ENCODE peak calls at places on chromosomes 7 and 10, in ten cellular contexts. One of them, this sample, is unnamed.

GRCh38 chr10:15238553-15239335 is 70.3 kb upstream of the NMT2 start:
- DNase-seq in GM23338: no peak
- DNase-seq in heart right ventricle: no peak
- DNase-seq in AG04450: no peak
- DNase-seq in uterus: no peak
- DNase-seq in transverse colon: no peak
- DNase-seq in keratinocyte: no peak
- DNase-seq in hepatocyte: no peak
- DNase-seq in adrenal gland: no peak
- DNase-seq in spleen: no peak
- DNase-seq in this sample: no peak

GRCh38 chr10:98376485-98376884 is 38.5 kb downstream of the PYROXD2 start:
- DNase-seq in GM23338: no peak
- DNase-seq in heart right ventricle: no peak
- DNase-seq in AG04450: peak; percentile 46
- DNase-seq in uterus: no peak
- DNase-seq in transverse colon: no peak
- DNase-seq in keratinocyte: no peak
- DNase-seq in hepatocyte: no peak
- DNase-seq in adrenal gland: no peak
- DNase-seq in spleen: no peak
- DNase-seq in this sample: no peak

GRCh38 chr10:67612577-67613537 is 83.1 kb downstream of the CTNNA3 start:
- DNase-seq in GM23338: no peak
- DNase-seq in heart right ventricle: no peak
- DNase-seq in AG04450: no peak
- DNase-seq in uterus: no peak
- DNase-seq in transverse colon: no peak
- DNase-seq in keratinocyte: no peak
- DNase-seq in hepatocyte: no peak
- DNase-seq in adrenal gland: no peak
- DNase-seq in spleen: no peak
- DNase-seq in this sample: no peak

GRCh38 chr10:123614888-123615287 is 51.3 kb upstream of the GPR26 start:
- DNase-seq in GM23338: peak; percentile 97
- DNase-seq in heart right ventricle: peak; percentile 36
- DNase-seq in AG04450: no peak
- DNase-seq in uterus: no peak
- DNase-seq in transverse colon: peak; percentile 69
- DNase-seq in keratinocyte: peak; percentile 2
- DNase-seq in hepatocyte: peak; percentile 91
- DNase-seq in adrenal gland: peak; percentile 50
- DNase-seq in spleen: no peak
- DNase-seq in this sample: no peak

GRCh38 chr7:106681815-106682495 is 21.0 kb upstream of the CCDC71L start:
- DNase-seq in GM23338: no peak
- DNase-seq in heart right ventricle: no peak
- DNase-seq in AG04450: no peak
- DNase-seq in uterus: no peak
- DNase-seq in transverse colon: no peak
- DNase-seq in keratinocyte: no peak
- DNase-seq in hepatocyte: no peak
- DNase-seq in adrenal gland: no peak
- DNase-seq in spleen: no peak
- DNase-seq in this sample: no peak

GRCh38 chr7:2521341-2521745 is 1.8 kb downstream of the LFNG start:
- DNase-seq in GM23338: no peak
- DNase-seq in heart right ventricle: no peak
- DNase-seq in AG04450: no peak
- DNase-seq in uterus: no peak
- DNase-seq in transverse colon: no peak
- DNase-seq in keratinocyte: no peak
- DNase-seq in hepatocyte: no peak
- DNase-seq in adrenal gland: no peak
- DNase-seq in spleen: peak; percentile 84
- DNase-seq in this sample: no peak

GRCh38 chr7:71721742-71722141 is 589.8 kb downstream of the GALNT17 start:
- DNase-seq in GM23338: no peak
- DNase-seq in heart right ventricle: no peak
- DNase-seq in AG04450: no peak
- DNase-seq in uterus: no peak
- DNase-seq in transverse colon: no peak
- DNase-seq in keratinocyte: no peak
- DNase-seq in hepatocyte: peak; percentile 26
- DNase-seq in adrenal gland: no peak
- DNase-seq in spleen: no peak
- DNase-seq in this sample: no peak

GRCh38 chr10:96524745-96525144 is 11.0 kb upstream of the TLL2 start:
- DNase-seq in GM23338: no peak
- DNase-seq in heart right ventricle: no peak
- DNase-seq in AG04450: no peak
- DNase-seq in uterus: no peak
- DNase-seq in transverse colon: no peak
- DNase-seq in keratinocyte: no peak
- DNase-seq in hepatocyte: no peak
- DNase-seq in adrenal gland: no peak
- DNase-seq in spleen: no peak
- DNase-seq in this sample: no peak

GRCh38 chr7:50730459-50731400 is 52.0 kb downstream of the GRB10 start:
- DNase-seq in GM23338: no peak
- DNase-seq in heart right ventricle: no peak
- DNase-seq in AG04450: no peak
- DNase-seq in uterus: no peak
- DNase-seq in transverse colon: no peak
- DNase-seq in keratinocyte: no peak
- DNase-seq in hepatocyte: no peak
- DNase-seq in adrenal gland: peak; percentile 46
- DNase-seq in spleen: peak; percentile 69
- DNase-seq in this sample: no peak

GRCh38 chr10:130512936-130513335 is 376.7 kb downstream of the GLRX3 start:
- DNase-seq in GM23338: no peak
- DNase-seq in heart right ventricle: no peak
- DNase-seq in AG04450: no peak
- DNase-seq in uterus: no peak
- DNase-seq in transverse colon: no peak
- DNase-seq in keratinocyte: no peak
- DNase-seq in hepatocyte: no peak
- DNase-seq in adrenal gland: no peak
- DNase-seq in spleen: no peak
- DNase-seq in this sample: no peak

GRCh38 chr7:19095461-19095860 is 22.0 kb downstream of the TWIST1 start:
- DNase-seq in GM23338: no peak
- DNase-seq in heart right ventricle: no peak
- DNase-seq in AG04450: no peak
- DNase-seq in uterus: no peak
- DNase-seq in transverse colon: no peak
- DNase-seq in keratinocyte: no peak
- DNase-seq in hepatocyte: no peak
- DNase-seq in adrenal gland: no peak
- DNase-seq in spleen: no peak
- DNase-seq in this sample: no peak

DNA sequence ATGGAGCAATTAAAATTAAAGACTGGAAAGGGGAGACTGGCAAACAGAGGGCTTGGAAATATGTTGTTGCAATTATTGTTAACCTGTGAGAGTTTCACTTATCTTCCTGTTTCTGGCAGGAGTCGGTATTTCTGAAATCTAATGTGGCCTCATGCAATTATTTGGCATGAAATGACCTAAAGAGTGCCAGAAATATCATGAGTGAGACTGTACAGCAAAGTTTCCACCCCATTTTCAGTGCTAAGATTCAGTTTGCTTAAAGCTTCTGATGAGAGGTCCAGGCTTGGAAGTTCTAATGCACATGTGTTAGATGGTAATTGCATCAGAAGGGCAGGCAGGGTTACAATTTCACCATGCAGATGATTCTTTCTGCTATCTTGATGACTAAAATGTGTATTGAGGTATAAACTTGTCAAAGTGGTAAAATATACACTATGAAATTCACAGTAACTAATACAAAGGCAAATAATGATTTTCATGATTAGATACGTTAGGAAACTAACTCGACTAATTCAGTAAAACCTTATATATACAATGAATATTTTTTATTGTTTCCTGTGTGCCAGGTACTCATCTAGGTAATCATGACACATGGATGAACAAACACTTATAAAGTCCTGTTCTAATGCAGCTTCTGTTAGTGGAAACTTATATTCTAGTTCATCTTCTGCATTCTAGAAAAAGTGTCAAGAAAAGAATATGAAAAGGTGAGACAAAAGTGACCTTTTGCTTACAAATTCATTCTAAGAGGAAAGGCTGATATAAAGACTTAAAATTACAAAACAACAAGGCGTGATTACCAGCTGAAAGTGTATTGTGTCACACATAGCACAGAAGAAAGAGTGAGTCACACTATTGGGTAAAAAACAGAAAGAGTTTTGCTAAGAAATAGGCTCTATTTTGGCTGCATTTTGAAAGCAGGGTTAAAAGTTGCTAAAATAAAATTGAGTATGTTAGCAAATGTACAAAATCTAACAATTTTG is 533.4 kb upstream of the SEMA3D start:
- DNase-seq in GM23338: peak; percentile 16
- DNase-seq in heart right ventricle: no peak
- DNase-seq in AG04450: no peak
- DNase-seq in uterus: no peak
- DNase-seq in transverse colon: no peak
- DNase-seq in keratinocyte: no peak
- DNase-seq in hepatocyte: peak; percentile 12
- DNase-seq in adrenal gland: no peak
- DNase-seq in spleen: no peak
- DNase-seq in this sample: no peak
- H3K27ac ChIP-seq in GM23338: no peak overlapping the region
- H3K27ac ChIP-seq in heart right ventricle: no peak overlapping the region
- H3K27ac ChIP-seq in AG04450: no peak overlapping the region
- H3K27ac ChIP-seq in uterus: no peak overlapping the region
- H3K27ac ChIP-seq in transverse colon: no peak overlapping the region
- H3K27ac ChIP-seq in keratinocyte: peak overlapping the region; percentile 43
- H3K27ac ChIP-seq in hepatocyte: no peak overlapping the region
- H3K27ac ChIP-seq in adrenal gland: no peak overlapping the region
- H3K27ac ChIP-seq in spleen: no peak overlapping the region
- H3K27ac ChIP-seq in this sample: peak overlapping the region; percentile 16

GRCh38 chr7:101818699-101819071 is 1.3 kb downstream of the CUX1 start:
- DNase-seq in GM23338: no peak
- DNase-seq in heart right ventricle: no peak
- DNase-seq in AG04450: no peak
- DNase-seq in uterus: no peak
- DNase-seq in transverse colon: no peak
- DNase-seq in keratinocyte: no peak
- DNase-seq in hepatocyte: no peak
- DNase-seq in adrenal gland: no peak
- DNase-seq in spleen: no peak
- DNase-seq in this sample: no peak
- H3K4me3 ChIP-seq in GM23338: peak overlapping the region; percentile 63
- H3K4me3 ChIP-seq in heart right ventricle: peak overlapping the region; percentile 89
- H3K4me3 ChIP-seq in AG04450: no peak overlapping the region
- H3K4me3 ChIP-seq in uterus: peak overlapping the region; percentile 98
- H3K4me3 ChIP-seq in transverse colon: no peak overlapping the region
- H3K4me3 ChIP-seq in keratinocyte: no peak overlapping the region
- H3K4me3 ChIP-seq in hepatocyte: peak overlapping the region; percentile 7
- H3K4me3 ChIP-seq in adrenal gland: no peak overlapping the region
- H3K4me3 ChIP-seq in spleen: no peak overlapping the region
- H3K4me3 ChIP-seq in this sample: peak overlapping the region; percentile 94

GRCh38 chr10:94314913-94315545 is 47.7 kb downstream of the NOC3L start:
- DNase-seq in GM23338: peak; percentile 32
- DNase-seq in heart right ventricle: no peak
- DNase-seq in AG04450: no peak
- DNase-seq in uterus: no peak
- DNase-seq in transverse colon: no peak
- DNase-seq in keratinocyte: no peak
- DNase-seq in hepatocyte: peak; percentile 19
- DNase-seq in adrenal gland: no peak
- DNase-seq in spleen: no peak
- DNase-seq in this sample: no peak
- TF ChIP-seq CTCF in GM23338: peak; percentile 37
- TF ChIP-seq CTCF in heart right ventricle: no peak
- TF ChIP-seq CTCF in AG04450: peak; percentile 22
- TF ChIP-seq CTCF in uterus: no peak
- TF ChIP-seq CTCF in transverse colon: no peak
- TF ChIP-seq CTCF in keratinocyte: no peak
- TF ChIP-seq CTCF in hepatocyte: no peak
- TF ChIP-seq CTCF in adrenal gland: no peak
- TF ChIP-seq CTCF in spleen: no peak
- TF ChIP-seq CTCF in this sample: no peak

GRCh38 chr10:70891636-70892035 is 3.3 kb upstream of the PCBD1 start:
- DNase-seq in GM23338: peak; percentile 28
- DNase-seq in heart right ventricle: no peak
- DNase-seq in AG04450: no peak
- DNase-seq in uterus: no peak
- DNase-seq in transverse colon: no peak
- DNase-seq in keratinocyte: no peak
- DNase-seq in hepatocyte: no peak
- DNase-seq in adrenal gland: no peak
- DNase-seq in spleen: no peak
- DNase-seq in this sample: no peak

GRCh38 chr10:70893227-70894006 is 5.1 kb upstream of the PCBD1 start:
- DNase-seq in GM23338: no peak
- DNase-seq in heart right ventricle: no peak
- DNase-seq in AG04450: no peak
- DNase-seq in uterus: peak; percentile 6
- DNase-seq in transverse colon: no peak
- DNase-seq in keratinocyte: no peak
- DNase-seq in hepatocyte: no peak
- DNase-seq in adrenal gland: peak; percentile 8
- DNase-seq in spleen: no peak
- DNase-seq in this sample: peak; percentile 38

GRCh38 chr10:70894416-70894815 is 6.1 kb upstream of the PCBD1 start:
- DNase-seq in GM23338: no peak
- DNase-seq in heart right ventricle: no peak
- DNase-seq in AG04450: no peak
- DNase-seq in uterus: no peak
- DNase-seq in transverse colon: no peak
- DNase-seq in keratinocyte: no peak
- DNase-seq in hepatocyte: no peak
- DNase-seq in adrenal gland: no peak
- DNase-seq in spleen: no peak
- DNase-seq in this sample: no peak

GRCh38 chr10:70890917-70891431 is 2.6 kb upstream of the PCBD1 start:
- DNase-seq in GM23338: no peak
- DNase-seq in heart right ventricle: peak; percentile 72
- DNase-seq in AG04450: no peak
- DNase-seq in uterus: peak; percentile 30
- DNase-seq in transverse colon: no peak
- DNase-seq in keratinocyte: no peak
- DNase-seq in hepatocyte: peak; percentile 74
- DNase-seq in adrenal gland: peak; percentile 96
- DNase-seq in spleen: no peak
- DNase-seq in this sample: no peak

DNA sequence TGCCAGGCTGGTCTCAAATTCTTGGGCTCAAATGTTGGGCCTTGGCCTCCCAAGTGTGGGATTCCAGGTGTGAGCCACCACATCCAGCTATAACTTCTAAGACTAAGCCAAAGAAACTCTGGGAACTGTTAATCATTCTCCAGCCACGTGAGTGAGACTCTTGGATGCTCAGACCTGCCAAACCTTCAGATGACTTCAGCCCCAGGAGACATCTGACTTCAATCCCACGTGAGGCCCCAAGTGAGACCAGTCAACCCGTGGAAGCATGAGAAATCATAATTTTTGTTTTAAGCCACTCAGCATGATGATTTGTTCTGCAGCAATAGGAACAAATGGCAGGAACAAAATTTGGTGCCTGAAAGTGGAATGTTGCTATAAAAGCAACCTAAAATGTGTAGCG is 4.3 kb upstream of the PCBD1 start:
- DNase-seq in GM23338: no peak
- DNase-seq in heart right ventricle: no peak
- DNase-seq in AG04450: no peak
- DNase-seq in uterus: no peak
- DNase-seq in transverse colon: no peak
- DNase-seq in keratinocyte: no peak
- DNase-seq in hepatocyte: no peak
- DNase-seq in adrenal gland: peak; percentile 5
- DNase-seq in spleen: no peak
- DNase-seq in this sample: no peak
- H3K27ac ChIP-seq in GM23338: no peak overlapping the region
- H3K27ac ChIP-seq in heart right ventricle: no peak overlapping the region
- H3K27ac ChIP-seq in AG04450: no peak overlapping the region
- H3K27ac ChIP-seq in uterus: no peak overlapping the region
- H3K27ac ChIP-seq in transverse colon: no peak overlapping the region
- H3K27ac ChIP-seq in keratinocyte: no peak overlapping the region
- H3K27ac ChIP-seq in hepatocyte: no peak overlapping the region
- H3K27ac ChIP-seq in adrenal gland: no peak overlapping the region
- H3K27ac ChIP-seq in spleen: no peak overlapping the region
- H3K27ac ChIP-seq in this sample: no peak overlapping the region